ENCODE peak calls at places on chromosome 5, in six cellular contexts. O is lower leg skin; D is ovary; A is NCI-H2081; Q is substantia nigra; B is stimulated activated CD8-positive, alpha-beta memory T cell treated with anti-CD3 and anti-CD28 coated beads, Interleukin-7, amount 100 ng/mL, for 1 hour. E is an unnamed sample.

GRCh38 chr5:68446487-68446894 is 230.9 kb downstream of the PIK3R1 start:
- DNase-seq in A (no peak), Q (no peak), O (no peak), B (no peak), D (no peak), E (no peak)

GRCh38 chr5:160287378-160288051 is 24.8 kb downstream of the CCNJL start:
- DNase-seq in A (peak), D (peak), Q (peak), B (no peak), O (no peak), E (peak)

GRCh38 chr5:140146523-140146842 is 20.7 kb downstream of the IGIP start:
- DNase-seq in A (no peak), B (no peak), O (no peak), D (no peak), Q (no peak), E (no peak)

GRCh38 chr5:139805545-139805944 is 9.9 kb downstream of the PSD2 start:
- DNase-seq in O (no peak), Q (no peak), B (no peak), D (no peak), A (no peak), E (no peak)

GRCh38 chr5:40615586-40616193 is 64.0 kb upstream of the PTGER4 start:
- DNase-seq in A (no peak), Q (no peak), O (no peak), D (no peak), B (no peak), E (peak)

GRCh38 chr5:107072440-107072839 is 598.3 kb downstream of the EFNA5 start:
- DNase-seq in B (no peak), Q (no peak), O (no peak), A (no peak), D (no peak), E (no peak)

GRCh38 chr5:172909931-172910502 is 49.2 kb upstream of the RPL26L1 start:
- DNase-seq in O (no peak), Q (no peak), D (no peak), B (no peak), A (no peak), E (no peak)

GRCh38 chr5:115586525-115587146 is 15.6 kb downstream of the TICAM2 start:
- DNase-seq in A (no peak), B (no peak), D (no peak), Q (no peak), O (no peak), E (peak)

GRCh38 chr5:85549229-85549628 is 1068.5 kb upstream of the COX7C start:
- DNase-seq in B (no peak), D (no peak), O (no peak), Q (no peak), A (no peak), E (no peak)

GRCh38 chr5:31049933-31050704 is 143.4 kb upstream of the CDH6 start:
- DNase-seq in A (peak), O (no peak), Q (no peak), B (no peak), D (no peak), E (no peak)

GRCh38 chr5:132344775-132345514 is 24.6 kb upstream of the SLC22A5 start:
- DNase-seq in D (no peak), O (no peak), Q (no peak), B (no peak), A (no peak), E (peak)

GRCh38 chr5:149141224-149141956 is at the start of gene ABLIM3:
- DNase-seq in B (peak), Q (peak), A (peak), O (peak), D (peak), E (peak)

GRCh38 chr5:134530375-134531077 is 5.1 kb downstream of the JADE2 start:
- DNase-seq in Q (peak), A (no peak), D (peak), O (no peak), B (no peak), E (no peak)

GRCh38 chr5:81046041-81046440 is 85.9 kb downstream of the RASGRF2 start:
- DNase-seq in B (no peak), O (no peak), D (no peak), Q (peak), A (no peak), E (no peak)

GRCh38 chr5:172005708-172006377 is 595 bp downstream of the FBXW11 start:
- DNase-seq in Q (peak), O (no peak), B (no peak), D (peak), A (peak), E (peak)

GRCh38 chr5:61019642-61020041 is 74.6 kb downstream of the NDUFAF2 start:
- DNase-seq in B (no peak), Q (no peak), D (no peak), O (no peak), A (no peak), E (no peak)

GRCh38 chr5:32574540-32575175 is 10.7 kb upstream of the SUB1 start:
- DNase-seq in D (no peak), O (no peak), A (no peak), Q (no peak), B (no peak), E (no peak)

GRCh38 chr5:2738700-2739359 is 12.6 kb downstream of the IRX2 start:
- DNase-seq in A (no peak), Q (no peak), B (no peak), D (no peak), O (no peak), E (no peak)

GRCh38 chr5:17374157-17374556 is 123.9 kb upstream of the TAF11L2 start:
- DNase-seq in D (no peak), Q (no peak), B (no peak), O (no peak), A (no peak), E (peak)

GRCh38 chr5:40483316-40483715 is 196.4 kb upstream of the PTGER4 start:
- DNase-seq in Q (no peak), B (no peak), D (no peak), O (no peak), A (no peak), E (no peak)

GRCh38 chr5:127830157-127830556 is 127.0 kb downstream of the CCDC192 start:
- DNase-seq in A (peak), Q (no peak), O (no peak), B (no peak), D (no peak), E (no peak)

GRCh38 chr5:14218897-14219573 is 75.9 kb downstream of the TRIO start:
- DNase-seq in B (no peak), A (no peak), O (no peak), Q (no peak), D (no peak), E (no peak)

GRCh38 chr5:1315709-1316587 is 21.1 kb upstream of the TERT start:
- DNase-seq in B (no peak), A (peak), Q (no peak), O (no peak), D (no peak), E (peak)

GRCh38 chr5:16916262-16916878 is 19.7 kb downstream of the MYO10 start:
- DNase-seq in O (no peak), A (no peak), D (no peak), B (no peak), Q (no peak), E (peak)

GRCh38 chr5:1960595-1961303 is 78.0 kb upstream of the IRX4 start:
- DNase-seq in D (no peak), Q (no peak), A (no peak), B (no peak), O (no peak), E (no peak)

GRCh38 chr5:106454651-106455415 is 1215.9 kb downstream of the EFNA5 start:
- DNase-seq in Q (peak), D (no peak), O (no peak), B (no peak), A (peak), E (peak)

GRCh38 chr5:95852567-95852966 is 30.0 kb upstream of the GLRX start:
- DNase-seq in O (no peak), B (no peak), D (no peak), Q (no peak), A (no peak), E (no peak)

GRCh38 chr5:115961413-115962238 is 649 bp upstream of the LVRN start:
- DNase-seq in A (no peak), D (no peak), B (no peak), O (no peak), Q (no peak), E (peak)

GRCh38 chr5:110371011-110371724 is 355.3 kb downstream of the TMEM232 start:
- DNase-seq in A (no peak), Q (no peak), B (no peak), D (no peak), O (no peak), E (no peak)

GRCh38 chr5:127909821-127910220 is 173.7 kb upstream of the SLC12A2 start:
- DNase-seq in A (peak), O (no peak), B (no peak), D (no peak), Q (no peak), E (no peak)

GRCh38 chr5:54120473-54120872 is 189.9 kb downstream of the ARL15 start:
- DNase-seq in B (no peak), Q (no peak), A (no peak), O (no peak), D (no peak), E (no peak)

GRCh38 chr5:179165421-179166170 is 105.4 kb downstream of the ZNF354C start:
- DNase-seq in A (no peak), O (no peak), D (no peak), B (no peak), Q (no peak), E (no peak)

GRCh38 chr5:151531581-151531980 is 59.5 kb downstream of the FAT2 start:
- DNase-seq in O (no peak), A (no peak), B (no peak), Q (no peak), D (no peak), E (no peak)

GRCh38 chr5:82222597-82223574 is 55.3 kb downstream of the RPS23 start:
- DNase-seq in D (no peak), Q (no peak), O (no peak), A (no peak), B (no peak), E (peak)

GRCh38 chr5:174801798-174802197 is 77.4 kb downstream of the MSX2 start:
- DNase-seq in Q (no peak), B (no peak), D (no peak), A (no peak), O (no peak), E (no peak)

E was measured in epithelial cell of esophagus.